ENCODE peak calls at places on chromosomes 11 and 22, in four cellular contexts. E is NCI-H1105 treated with DMSO at 0.1 percent for 48 hours, A is HT-29, P is NCI-H1436 treated with DMSO at 0.1 percent for 48 hours. G is an unnamed sample.

GRCh38 chr22:25900390-25900789 is 158.4 kb downstream of the MYO18B start:
- DNase-seq in E (no peak), A (no peak), P (no peak), G (no peak)

GRCh38 chr11:125886997-125887372 is 483 bp upstream of the HYLS1 start:
- DNase-seq in P (no peak), E (no peak), A (no peak), G (peak; percentile 32)

GRCh38 chr22:25081409-25081824 is 118.2 kb upstream of the CRYBB3 start:
- DNase-seq in E (peak; percentile 7), P (no peak), A (peak; percentile 26), G (no peak)

GRCh38 chr11:133898770-133899115 is 53.4 kb upstream of the SPATA19 start:
- DNase-seq in E (no peak), A (no peak), P (no peak), G (no peak)

GRCh38 chr11:28621648-28622215 is 513.5 kb downstream of the METTL15 start:
- DNase-seq in E (no peak), P (no peak), A (no peak), G (peak; percentile 65)

GRCh38 chr11:125170406-125171031 is 6.0 kb downstream of the PKNOX2 start:
- DNase-seq in P (no peak), E (no peak), A (no peak), G (no peak)

GRCh38 chr11:133895551-133895950 is 50.2 kb upstream of the SPATA19 start:
- DNase-seq in E (no peak), A (no peak), P (no peak), G (no peak)

GRCh38 chr22:46377566-46378498 is 42.3 kb downstream of the TRMU start:
- DNase-seq in E (no peak), P (no peak), A (peak; percentile 85), G (no peak)

GRCh38 chr22:44260216-44261035 is 52.3 kb downstream of the SHISAL1 start:
- DNase-seq in E (no peak), P (no peak), A (no peak), G (no peak)

GRCh38 chr11:68120212-68121066 is 749 bp downstream of the CHKA start:
- DNase-seq in E (peak; percentile 43), P (no peak), A (peak; percentile 52), G (no peak)

GRCh38 chr11:14124345-14124744 is 161.8 kb downstream of the SPON1 start:
- DNase-seq in E (no peak), A (no peak), P (no peak), G (no peak)

GRCh38 chr11:35180311-35181233 is 41.6 kb downstream of the CD44 start:
- DNase-seq in P (no peak), A (no peak), E (no peak), G (no peak)

GRCh38 chr11:119875841-119876600 is 147.0 kb upstream of the NECTIN1 start:
- DNase-seq in E (no peak), A (no peak), P (no peak), G (no peak)

GRCh38 chr11:76604652-76605241 is 65.8 kb downstream of the LRRC32 start:
- DNase-seq in P (no peak), E (no peak), A (no peak), G (no peak)

GRCh38 chr11:105135873-105136272 is 3.7 kb downstream of the CARD18 start:
- DNase-seq in P (no peak), A (no peak), E (no peak), G (no peak)

GRCh38 chr11:120136356-120136755 is 1.6 kb downstream of the TRIM29 start:
- DNase-seq in A (no peak), P (no peak), E (no peak), G (no peak)

GRCh38 chr11:102347526-102348331 is 715 bp downstream of the BIRC2 start:
- DNase-seq in E (peak; percentile 39), A (peak; percentile 72), P (no peak), G (peak; percentile 8)

GRCh38 chr11:46203746-46204145 is 73.7 kb upstream of the CREB3L1 start:
- DNase-seq in P (no peak), A (no peak), E (no peak), G (no peak)

GRCh38 chr22:49717322-49717919 is 110.3 kb downstream of the BRD1 start:
- DNase-seq in P (no peak), E (no peak), A (no peak), G (no peak)

GRCh38 chr11:103830205-103830604 is 206.2 kb upstream of the DDI1 start:
- DNase-seq in P (no peak), E (no peak), A (no peak), G (no peak)

GRCh38 chr11:132895340-132895739 is 637.0 kb downstream of the OPCML start:
- DNase-seq in P (no peak), E (no peak), A (no peak), G (no peak)

GRCh38 chr22:30212996-30213441 is 33.5 kb downstream of the LIF start:
- DNase-seq in P (no peak), E (no peak), A (no peak), G (no peak)

GRCh38 chr11:106786251-106786650 is 232.0 kb downstream of the GUCY1A2 start:
- DNase-seq in A (no peak), E (no peak), P (no peak), G (peak; percentile 71)

GRCh38 chr11:124402326-124402922 is 3.6 kb upstream of the OR8B3 start:
- DNase-seq in E (peak; percentile 53), P (no peak), A (peak; percentile 84), G (peak; percentile 2)

GRCh38 chr11:88178211-88178610 is 3.0 kb upstream of the RAB38 start:
- DNase-seq in P (no peak), A (no peak), E (no peak), G (no peak)

GRCh38 chr11:5611627-5612026 is 13.2 kb upstream of the TRIM34 start:
- DNase-seq in P (no peak), A (no peak), E (no peak), G (no peak)

GRCh38 chr11:96567193-96567592 is 177.4 kb downstream of the JRKL start:
- DNase-seq in P (no peak), A (no peak), E (no peak), G (no peak)

GRCh38 chr11:109547356-109548027 is 125.5 kb downstream of the C11orf87 start:
- DNase-seq in P (no peak), E (no peak), A (no peak), G (no peak)

G was measured in cerebellum.